ENCODE peak calls at places on chromosome 20, in five cellular contexts. F is effector memory CD4-positive, alpha-beta T cell; Y is CD4-positive, alpha-beta T cell; U is psoas muscle; E is breast epithelium. I is an unnamed sample.
A peak's percentile ranks its signal among the peaks of the same experiment; 100 is the strongest.

GRCh38 chr20:50029697-50030428 is 47.1 kb downstream of the SNAI1 start:
- DNase-seq in Y (no peak), F (no peak), U (peak; percentile 77), E (no peak), I (peak; percentile 93)

GRCh38 chr20:40335437-40335836 is 353.6 kb downstream of the MAFB start:
- DNase-seq in E (no peak), Y (no peak), U (no peak), F (no peak), I (no peak)

GRCh38 chr20:61364147-61364546 is 112.1 kb downstream of the CDH4 start:
- DNase-seq in Y (no peak), U (no peak), E (no peak), F (no peak), I (no peak)

GRCh38 chr20:61127311-61128044 is 124.6 kb upstream of the CDH4 start:
- DNase-seq in Y (no peak), U (no peak), E (no peak), F (no peak), I (no peak)

GRCh38 chr20:44780226-44780625 is 30.1 kb downstream of the RIMS4 start:
- DNase-seq in F (no peak), U (no peak), E (no peak), Y (peak; percentile 6), I (no peak)

GRCh38 chr20:22382742-22383141 is 201.6 kb downstream of the FOXA2 start:
- DNase-seq in E (no peak), F (no peak), U (no peak), Y (no peak), I (no peak)

GRCh38 chr20:10297684-10298240 is 79.1 kb downstream of the SNAP25 start:
- DNase-seq in U (no peak), F (no peak), E (no peak), Y (no peak), I (no peak)

GRCh38 chr20:45044084-45044573 is 56.8 kb downstream of the KCNS1 start:
- DNase-seq in F (peak; percentile 20), Y (peak; percentile 17), E (no peak), U (no peak), I (no peak)

GRCh38 chr20:40497781-40498691 is 191.0 kb downstream of the MAFB start:
- DNase-seq in F (no peak), Y (no peak), U (peak; percentile 73), E (no peak), I (peak; percentile 76)

GRCh38 chr20:36793294-36794115 is 19.9 kb upstream of the DSN1 start:
- DNase-seq in E (no peak), F (no peak), Y (no peak), U (no peak), I (no peak)

GRCh38 chr20:46568570-46569129 is 18.2 kb upstream of the OCSTAMP start:
- DNase-seq in E (peak; percentile 74), Y (no peak), U (peak; percentile 87), F (no peak), I (peak; percentile 81)
- H3K27ac ChIP-seq in E (no peak overlapping the region), Y (no peak overlapping the region), U (no peak overlapping the region), F (no peak overlapping the region), I (no peak overlapping the region)

GRCh38 chr20:47760686-47761477 is 24.4 kb downstream of the SULF2 start:
- DNase-seq in E (no peak), F (no peak), Y (no peak), U (no peak), I (no peak)
- H3K27ac ChIP-seq in E (no peak overlapping the region), F (no peak overlapping the region), Y (no peak overlapping the region), U (no peak overlapping the region), I (no peak overlapping the region)

DNA sequence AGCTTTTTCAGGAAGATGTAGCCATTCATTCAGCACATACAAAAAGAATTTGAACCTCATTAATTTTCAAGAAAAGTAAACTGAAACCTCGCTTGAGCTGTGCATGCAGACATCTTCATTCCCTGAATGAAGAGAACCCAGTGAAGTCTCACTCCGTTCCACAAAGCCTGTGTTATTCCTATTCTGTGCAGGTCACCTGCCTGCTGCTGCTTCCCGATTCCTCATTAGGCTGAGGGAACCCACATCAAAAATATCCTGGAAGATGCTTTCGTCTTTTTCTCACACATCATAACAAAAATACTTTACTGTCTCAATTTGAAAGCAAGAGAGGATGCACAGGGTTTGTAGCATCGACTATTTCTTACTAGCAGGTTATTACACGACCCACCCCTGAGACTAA is 40.1 kb downstream of the TRMT6 start:
- DNase-seq in Y (no peak), E (no peak), F (no peak), U (no peak), I (no peak)
- H3K27ac ChIP-seq in Y (no peak overlapping the region), E (no peak overlapping the region), F (no peak overlapping the region), U (no peak overlapping the region), I (no peak overlapping the region)

DNA sequence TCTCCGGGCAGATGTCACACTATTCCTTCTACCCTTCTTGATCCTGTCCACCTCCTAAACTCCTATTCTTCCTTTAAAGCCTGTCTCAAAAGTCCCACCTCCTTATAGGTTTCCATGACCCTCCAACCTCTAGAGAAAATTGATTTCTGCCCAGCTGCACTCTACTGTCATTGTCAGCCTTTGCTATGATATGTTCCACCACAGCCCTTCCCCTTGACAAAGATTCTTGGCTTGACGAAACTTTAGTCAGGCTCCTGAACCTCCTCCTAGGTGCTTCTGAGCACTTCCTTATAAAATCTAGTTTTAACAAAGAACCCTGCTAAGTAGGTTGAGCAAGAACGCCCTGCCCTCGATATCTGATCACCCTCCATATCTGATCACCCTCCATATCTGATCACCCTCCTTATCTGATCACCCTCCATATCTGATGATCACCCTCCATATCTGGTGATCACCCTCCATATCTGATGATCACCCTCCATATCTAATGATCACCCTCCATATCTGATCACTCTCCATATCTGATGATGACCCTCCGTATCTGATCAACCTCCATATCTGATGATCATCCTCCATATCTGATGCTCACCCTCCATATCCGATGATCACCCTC is 103.2 kb downstream of the RIN2 start:
- DNase-seq in Y (no peak), U (no peak), E (no peak), F (no peak), I (no peak)
- H3K27ac ChIP-seq in Y (no peak overlapping the region), U (no peak overlapping the region), E (no peak overlapping the region), F (no peak overlapping the region), I (no peak overlapping the region)

GRCh38 chr20:51452091-51452613 is 90.4 kb downstream of the NFATC2 start:
- DNase-seq in Y (no peak), F (no peak), E (no peak), U (no peak), I (no peak)
- H3K27ac ChIP-seq in Y (no peak overlapping the region), F (no peak overlapping the region), E (no peak overlapping the region), U (no peak overlapping the region), I (no peak overlapping the region)

DNA sequence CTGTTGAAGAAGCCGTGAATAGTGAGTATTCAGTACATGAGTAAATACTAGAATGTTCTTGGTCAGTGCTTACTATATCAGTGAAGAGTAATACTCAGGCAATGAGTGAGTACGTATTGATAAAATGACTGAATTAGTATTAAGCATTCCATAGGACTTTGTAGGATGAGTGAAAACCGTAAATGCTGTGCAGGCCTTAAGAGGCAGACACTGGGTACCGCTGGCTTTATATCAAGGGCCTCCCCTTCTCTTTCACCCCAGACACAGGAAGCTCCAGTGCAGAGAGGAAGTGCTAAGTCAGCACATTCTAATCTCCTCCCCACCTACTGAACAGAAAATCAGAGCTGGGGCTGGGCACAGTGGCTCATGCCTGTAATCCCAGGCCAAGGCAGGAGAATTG is 24.2 kb downstream of the POFUT1 start:
- DNase-seq in U (no peak), Y (peak; percentile 10), E (no peak), F (no peak), I (no peak)
- H3K27ac ChIP-seq in U (no peak overlapping the region), Y (peak overlapping the region; percentile 36), E (no peak overlapping the region), F (peak overlapping the region; percentile 59), I (no peak overlapping the region)

GRCh38 chr20:34331838-34332237 is 28.7 kb upstream of the AHCY start:
- DNase-seq in E (no peak), U (no peak), F (no peak), Y (no peak), I (no peak)

GRCh38 chr20:34332262-34332920 is 29.2 kb upstream of the AHCY start:
- DNase-seq in Y (no peak), U (no peak), F (no peak), E (no peak), I (no peak)

GRCh38 chr20:34333786-34334185 is 29.3 kb upstream of the ITCH start:
- DNase-seq in Y (no peak), U (no peak), E (no peak), F (no peak), I (no peak)

GRCh38 chr20:34337544-34337943 is 25.5 kb upstream of the ITCH start:
- DNase-seq in E (no peak), F (no peak), Y (no peak), U (no peak), I (no peak)

GRCh38 chr20:34334654-34335407 is 28.2 kb upstream of the ITCH start:
- DNase-seq in E (no peak), U (no peak), F (no peak), Y (no peak), I (no peak)
- H3K27ac ChIP-seq in E (no peak overlapping the region), U (no peak overlapping the region), F (no peak overlapping the region), Y (no peak overlapping the region), I (no peak overlapping the region)

DNA sequence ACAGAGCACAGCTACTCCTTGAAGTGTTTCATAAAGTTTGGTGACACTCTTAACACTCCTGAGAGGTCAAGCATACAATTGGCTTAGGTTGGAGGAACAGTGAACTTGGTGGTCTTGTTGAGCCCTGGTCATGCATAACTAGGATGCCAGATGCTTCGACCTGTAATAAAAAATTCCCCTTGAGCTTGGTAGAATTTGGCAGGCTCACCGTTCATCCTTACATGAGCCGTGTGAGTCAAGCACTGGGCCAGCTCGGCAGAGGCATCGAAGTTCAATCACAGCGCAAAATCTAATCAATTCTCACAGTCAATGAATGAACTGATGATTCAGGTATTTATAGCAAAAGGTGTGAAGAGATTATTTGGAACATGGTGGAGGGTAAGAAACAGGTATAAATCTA is 33.7 kb downstream of the CYP24A1 start:
- DNase-seq in F (no peak), Y (no peak), U (no peak), E (no peak), I (no peak)
- H3K27ac ChIP-seq in F (no peak overlapping the region), Y (no peak overlapping the region), U (no peak overlapping the region), E (no peak overlapping the region), I (no peak overlapping the region)

GRCh38 chr20:35146299-35146921 is 726 bp downstream of the EDEM2 start:
- DNase-seq in Y (peak; percentile 4), U (no peak), F (no peak), E (no peak), I (no peak)
- H3K27ac ChIP-seq in Y (peak overlapping the region; percentile 55), U (peak overlapping the region; percentile 77), F (peak overlapping the region; percentile 66), E (peak overlapping the region; percentile 91), I (peak overlapping the region; percentile 70)

GRCh38 chr20:32607727-32608663 is 22.9 kb upstream of the NOL4L start:
- DNase-seq in U (no peak), E (no peak), F (no peak), Y (no peak), I (no peak)
- H3K27ac ChIP-seq in U (no peak overlapping the region), E (no peak overlapping the region), F (no peak overlapping the region), Y (no peak overlapping the region), I (no peak overlapping the region)